ENCODE peak calls at places on chromosomes 13 and 19, in six cellular contexts. One of them, this sample, is unnamed.

GRCh38 chr13:44131069-44131614 is 242.5 kb upstream of the SERP2 start:
- DNase-seq in RWPE1: no peak
- DNase-seq in fibroblast of lung: no peak
- DNase-seq in AG09309: no peak
- DNase-seq in natural killer cell: no peak
- DNase-seq in H9: no peak
- DNase-seq in this sample: no peak

GRCh38 chr19:18733196-18733647 is 49.7 kb downstream of the CRTC1 start:
- DNase-seq in H9: no peak
- DNase-seq in RWPE1: no peak
- DNase-seq in natural killer cell: no peak
- DNase-seq in fibroblast of lung: peak; percentile 90
- DNase-seq in AG09309: no peak
- DNase-seq in this sample: no peak

GRCh38 chr13:93814658-93815057 is 588.1 kb downstream of the GPC6 start:
- DNase-seq in AG09309: no peak
- DNase-seq in H9: no peak
- DNase-seq in fibroblast of lung: no peak
- DNase-seq in RWPE1: no peak
- DNase-seq in natural killer cell: no peak
- DNase-seq in this sample: no peak

GRCh38 chr13:79491715-79492114 is 10.8 kb downstream of the NDFIP2 start:
- DNase-seq in natural killer cell: no peak
- DNase-seq in H9: no peak
- DNase-seq in fibroblast of lung: peak; percentile 88
- DNase-seq in RWPE1: peak; percentile 74
- DNase-seq in AG09309: peak; percentile 79
- DNase-seq in this sample: no peak

GRCh38 chr19:2081873-2082810 is 14.0 kb downstream of the MOB3A start:
- DNase-seq in natural killer cell: peak; percentile 72
- DNase-seq in AG09309: no peak
- DNase-seq in fibroblast of lung: no peak
- DNase-seq in H9: no peak
- DNase-seq in RWPE1: no peak
- DNase-seq in this sample: peak; percentile 82

GRCh38 chr13:38044067-38044466 is 174.5 kb upstream of the TRPC4 start:
- DNase-seq in AG09309: no peak
- DNase-seq in fibroblast of lung: no peak
- DNase-seq in RWPE1: no peak
- DNase-seq in H9: no peak
- DNase-seq in natural killer cell: no peak
- DNase-seq in this sample: no peak

GRCh38 chr19:9757544-9758501 is 10.7 kb downstream of the ZNF846 start:
- DNase-seq in H9: no peak
- DNase-seq in natural killer cell: no peak
- DNase-seq in RWPE1: no peak
- DNase-seq in AG09309: no peak
- DNase-seq in fibroblast of lung: peak; percentile 11
- DNase-seq in this sample: no peak

GRCh38 chr13:50801087-50801931 is 42.2 kb downstream of the DLEU7 start:
- DNase-seq in fibroblast of lung: peak; percentile 83
- DNase-seq in natural killer cell: peak; percentile 36
- DNase-seq in AG09309: peak; percentile 49
- DNase-seq in RWPE1: peak; percentile 52
- DNase-seq in H9: peak; percentile 64
- DNase-seq in this sample: peak; percentile 59

GRCh38 chr19:16327911-16328823 is 3.5 kb downstream of the KLF2 start:
- DNase-seq in H9: no peak
- DNase-seq in RWPE1: peak; percentile 55
- DNase-seq in natural killer cell: peak; percentile 68
- DNase-seq in AG09309: no peak
- DNase-seq in fibroblast of lung: peak; percentile 96
- DNase-seq in this sample: peak; percentile 98

GRCh38 chr19:42634409-42635232 is 39.9 kb upstream of the CEACAM8 start:
- DNase-seq in H9: no peak
- DNase-seq in natural killer cell: no peak
- DNase-seq in fibroblast of lung: peak; percentile 9
- DNase-seq in AG09309: no peak
- DNase-seq in RWPE1: peak; percentile 37
- DNase-seq in this sample: no peak

GRCh38 chr13:79096099-79096498 is 310.0 kb downstream of the RBM26 start:
- DNase-seq in AG09309: no peak
- DNase-seq in natural killer cell: no peak
- DNase-seq in fibroblast of lung: no peak
- DNase-seq in H9: no peak
- DNase-seq in RWPE1: no peak
- DNase-seq in this sample: no peak

GRCh38 chr13:53340505-53341143 is 312.0 kb downstream of the OLFM4 start:
- DNase-seq in AG09309: no peak
- DNase-seq in H9: no peak
- DNase-seq in RWPE1: no peak
- DNase-seq in natural killer cell: no peak
- DNase-seq in fibroblast of lung: no peak
- DNase-seq in this sample: no peak

GRCh38 chr19:32464279-32464678 is 58.7 kb downstream of the DPY19L3 start:
- DNase-seq in fibroblast of lung: peak; percentile 42
- DNase-seq in RWPE1: no peak
- DNase-seq in H9: no peak
- DNase-seq in natural killer cell: no peak
- DNase-seq in AG09309: no peak
- DNase-seq in this sample: no peak
- TF ChIP-seq CTCF in fibroblast of lung: no peak
- TF ChIP-seq CTCF in RWPE1: peak; percentile 48
- TF ChIP-seq CTCF in H9: peak; percentile 44
- TF ChIP-seq CTCF in natural killer cell: peak; percentile 57
- TF ChIP-seq CTCF in AG09309: peak; percentile 20
- TF ChIP-seq CTCF in this sample: peak; percentile 11

GRCh38 chr13:102721800-102722231 is 27.0 kb upstream of the METTL21C start:
- DNase-seq in fibroblast of lung: peak; percentile 34
- DNase-seq in RWPE1: no peak
- DNase-seq in H9: no peak
- DNase-seq in natural killer cell: peak; percentile 21
- DNase-seq in AG09309: no peak
- DNase-seq in this sample: no peak

GRCh38 chr13:102729560-102730275 is 34.9 kb upstream of the METTL21C start:
- DNase-seq in H9: no peak
- DNase-seq in AG09309: no peak
- DNase-seq in RWPE1: peak; percentile 60
- DNase-seq in fibroblast of lung: peak; percentile 92
- DNase-seq in natural killer cell: no peak
- DNase-seq in this sample: no peak

GRCh38 chr13:102724923-102725322 is 30.1 kb upstream of the METTL21C start:
- DNase-seq in AG09309: peak; percentile 54
- DNase-seq in H9: no peak
- DNase-seq in fibroblast of lung: peak; percentile 65
- DNase-seq in natural killer cell: no peak
- DNase-seq in RWPE1: peak; percentile 72
- DNase-seq in this sample: no peak

GRCh38 chr13:102726430-102726829 is 31.6 kb upstream of the METTL21C start:
- DNase-seq in H9: no peak
- DNase-seq in RWPE1: peak; percentile 8
- DNase-seq in natural killer cell: no peak
- DNase-seq in AG09309: no peak
- DNase-seq in fibroblast of lung: no peak
- DNase-seq in this sample: no peak
- TF ChIP-seq CTCF in H9: no peak
- TF ChIP-seq CTCF in RWPE1: no peak
- TF ChIP-seq CTCF in natural killer cell: no peak
- TF ChIP-seq CTCF in AG09309: no peak
- TF ChIP-seq CTCF in fibroblast of lung: no peak
- TF ChIP-seq CTCF in this sample: no peak

DNA sequence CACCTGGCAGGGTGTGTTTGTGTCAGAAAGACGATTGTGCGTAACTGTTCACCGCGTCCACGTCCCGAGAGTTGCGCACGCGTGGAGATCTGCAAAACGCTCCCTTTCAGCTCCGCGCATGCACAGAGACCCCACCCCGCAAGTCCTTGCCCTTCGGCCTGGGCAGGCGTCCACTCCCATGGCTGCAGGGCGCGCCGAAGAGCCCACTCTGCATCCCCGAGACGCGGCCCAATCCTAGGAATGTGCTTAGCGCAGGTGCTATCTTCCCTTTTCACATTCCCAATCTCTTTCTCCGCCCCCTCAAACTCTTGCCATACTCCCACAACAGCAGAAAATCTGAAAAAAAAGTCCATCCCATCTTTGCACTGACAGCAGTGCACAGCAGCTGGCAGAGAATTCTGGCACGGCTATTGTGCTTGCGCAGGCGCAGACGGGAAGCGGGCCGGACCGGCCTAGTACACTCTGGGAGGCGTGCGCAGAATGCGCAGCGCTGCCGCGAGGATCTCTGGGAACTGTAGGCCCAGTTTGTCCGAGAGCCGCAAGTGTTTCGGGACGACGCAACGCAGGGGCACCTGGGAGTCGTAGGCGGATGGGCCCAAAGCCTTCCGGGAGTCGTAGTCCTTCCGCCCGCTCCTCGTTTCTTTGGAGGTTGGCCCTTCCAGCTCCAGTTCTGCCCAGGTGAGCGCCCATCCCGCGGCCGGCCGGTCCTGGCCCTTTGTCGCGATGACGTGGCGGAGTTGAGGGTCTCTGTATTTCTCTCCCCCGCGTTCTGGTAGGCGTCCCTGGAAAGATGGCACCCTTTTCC is 23.1 kb downstream of the ZNF175 start:
- DNase-seq in H9: peak; percentile 93
- DNase-seq in natural killer cell: peak; percentile 94
- DNase-seq in RWPE1: peak; percentile 96
- DNase-seq in AG09309: peak; percentile 88
- DNase-seq in fibroblast of lung: peak; percentile 97
- DNase-seq in this sample: peak; percentile 97
- TF ChIP-seq CTCF in H9: no peak
- TF ChIP-seq CTCF in natural killer cell: no peak
- TF ChIP-seq CTCF in RWPE1: no peak
- TF ChIP-seq CTCF in AG09309: no peak
- TF ChIP-seq CTCF in fibroblast of lung: no peak
- TF ChIP-seq CTCF in this sample: no peak

GRCh38 chr19:37654118-37654517 is 1.1 kb downstream of the ZFP30 start:
- DNase-seq in H9: no peak
- DNase-seq in RWPE1: peak; percentile 9
- DNase-seq in natural killer cell: no peak
- DNase-seq in AG09309: no peak
- DNase-seq in fibroblast of lung: no peak
- DNase-seq in this sample: no peak

GRCh38 chr19:37654525-37654832 is 786 bp downstream of the ZFP30 start:
- DNase-seq in RWPE1: peak; percentile 34
- DNase-seq in fibroblast of lung: peak; percentile 40
- DNase-seq in AG09309: no peak
- DNase-seq in natural killer cell: no peak
- DNase-seq in H9: no peak
- DNase-seq in this sample: no peak

GRCh38 chr19:37654833-37655688 is at the start of gene ZFP30:
- DNase-seq in AG09309: peak; percentile 39
- DNase-seq in RWPE1: peak; percentile 80
- DNase-seq in fibroblast of lung: peak; percentile 79
- DNase-seq in H9: peak; percentile 76
- DNase-seq in natural killer cell: peak; percentile 64
- DNase-seq in this sample: peak; percentile 51

GRCh38 chr19:37655689-37656491 is 625 bp upstream of the ZFP30 start:
- DNase-seq in H9: peak; percentile 88
- DNase-seq in natural killer cell: peak; percentile 69
- DNase-seq in RWPE1: peak; percentile 73
- DNase-seq in AG09309: no peak
- DNase-seq in fibroblast of lung: peak; percentile 78
- DNase-seq in this sample: peak; percentile 54
- TF ChIP-seq CTCF in H9: no peak
- TF ChIP-seq CTCF in natural killer cell: no peak
- TF ChIP-seq CTCF in RWPE1: no peak
- TF ChIP-seq CTCF in AG09309: no peak
- TF ChIP-seq CTCF in fibroblast of lung: no peak
- TF ChIP-seq CTCF in this sample: no peak

DNA sequence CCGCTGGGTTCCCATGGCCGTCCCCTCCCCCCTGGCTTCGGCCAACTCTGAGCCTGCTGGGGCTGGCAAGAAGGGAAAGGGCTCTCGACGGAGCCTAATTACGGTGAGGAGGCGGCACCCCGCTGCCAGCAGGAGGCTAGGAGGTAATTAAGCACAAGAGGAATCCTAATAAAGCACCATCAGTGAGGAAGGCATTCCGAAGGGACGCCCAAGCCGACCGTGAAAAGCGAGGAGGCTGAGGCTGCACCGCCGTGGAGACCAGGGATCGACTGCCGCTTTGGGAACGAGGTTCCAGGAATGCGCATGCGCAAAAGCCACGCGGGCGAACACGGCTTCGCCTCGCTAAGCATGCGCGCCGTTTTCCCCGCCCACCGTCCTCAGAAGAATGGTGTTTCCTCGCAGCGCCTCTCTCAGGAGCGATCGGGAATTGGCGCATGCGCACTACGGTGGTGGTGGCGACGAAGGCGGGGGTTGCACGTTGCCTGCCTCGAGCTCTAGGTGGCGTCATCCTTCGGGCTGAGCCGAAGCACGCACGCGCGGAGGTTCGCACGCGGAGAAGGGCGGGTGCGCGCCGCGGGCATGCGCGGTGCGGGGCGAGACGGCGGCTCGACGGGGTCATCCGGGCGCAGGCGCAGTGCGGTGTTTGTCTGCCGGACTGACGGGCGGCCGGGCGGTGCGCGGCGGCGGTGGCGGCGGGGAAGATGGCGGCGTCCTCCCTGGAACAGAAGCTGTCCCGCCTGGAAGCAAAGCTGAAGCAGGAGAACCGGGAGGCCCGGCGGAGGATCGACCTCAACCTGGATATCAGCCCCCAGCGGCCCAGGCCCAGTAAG is at the start of gene MAP2K7:
- DNase-seq in AG09309: peak; percentile 94
- DNase-seq in H9: peak; percentile 99
- DNase-seq in fibroblast of lung: peak; percentile 99
- DNase-seq in natural killer cell: peak; percentile 100
- DNase-seq in RWPE1: peak; percentile 98
- DNase-seq in this sample: peak; percentile 100
- TF ChIP-seq CTCF in AG09309: peak; percentile 45
- TF ChIP-seq CTCF in H9: peak; percentile 68
- TF ChIP-seq CTCF in fibroblast of lung: peak; percentile 31
- TF ChIP-seq CTCF in natural killer cell: peak; percentile 57
- TF ChIP-seq CTCF in RWPE1: peak; percentile 91
- TF ChIP-seq CTCF in this sample: peak; percentile 45